ENCODE peak calls at places on chromosome 1, in ten cellular contexts. One of them, this sample, is unnamed.

GRCh38 chr1:84089470-84090261 is 54.4 kb upstream of the PRKACB start:
- DNase-seq in Peyer's patch: no peak
- DNase-seq in lower lobe of right lung: no peak
- DNase-seq in NB4: no peak
- DNase-seq in cardiac muscle cell: peak
- DNase-seq in uterus: no peak
- DNase-seq in esophagus squamous epithelium: no peak
- DNase-seq in adrenal gland: no peak
- DNase-seq in fibroblast of lung: peak
- DNase-seq in BJ: no peak
- DNase-seq in this sample: no peak

GRCh38 chr1:24901791-24902470 is 28.1 kb downstream of the RUNX3 start:
- DNase-seq in lower lobe of right lung: peak
- DNase-seq in cardiac muscle cell: no peak
- DNase-seq in NB4: no peak
- DNase-seq in BJ: no peak
- DNase-seq in esophagus squamous epithelium: no peak
- DNase-seq in Peyer's patch: no peak
- DNase-seq in uterus: peak
- DNase-seq in adrenal gland: no peak
- DNase-seq in fibroblast of lung: no peak
- DNase-seq in this sample: no peak

GRCh38 chr1:226309398-226310122 is 596 bp upstream of the LIN9 start:
- DNase-seq in fibroblast of lung: peak
- DNase-seq in BJ: no peak
- DNase-seq in Peyer's patch: no peak
- DNase-seq in cardiac muscle cell: peak
- DNase-seq in lower lobe of right lung: peak
- DNase-seq in uterus: no peak
- DNase-seq in NB4: no peak
- DNase-seq in esophagus squamous epithelium: no peak
- DNase-seq in adrenal gland: peak
- DNase-seq in this sample: no peak

GRCh38 chr1:213947200-213947775 is 40.5 kb upstream of the PROX1 start:
- DNase-seq in Peyer's patch: no peak
- DNase-seq in adrenal gland: no peak
- DNase-seq in esophagus squamous epithelium: no peak
- DNase-seq in BJ: no peak
- DNase-seq in uterus: no peak
- DNase-seq in lower lobe of right lung: no peak
- DNase-seq in fibroblast of lung: no peak
- DNase-seq in NB4: no peak
- DNase-seq in cardiac muscle cell: no peak
- DNase-seq in this sample: no peak

GRCh38 chr1:6991271-6991670 is 206.0 kb downstream of the CAMTA1 start:
- DNase-seq in NB4: no peak
- DNase-seq in uterus: no peak
- DNase-seq in esophagus squamous epithelium: no peak
- DNase-seq in lower lobe of right lung: no peak
- DNase-seq in cardiac muscle cell: peak
- DNase-seq in fibroblast of lung: peak
- DNase-seq in adrenal gland: no peak
- DNase-seq in BJ: no peak
- DNase-seq in Peyer's patch: no peak
- DNase-seq in this sample: peak

GRCh38 chr1:46300673-46301405 is 2.6 kb downstream of the LRRC41 start:
- DNase-seq in fibroblast of lung: peak
- DNase-seq in adrenal gland: peak
- DNase-seq in cardiac muscle cell: peak
- DNase-seq in uterus: no peak
- DNase-seq in Peyer's patch: no peak
- DNase-seq in NB4: peak
- DNase-seq in lower lobe of right lung: no peak
- DNase-seq in esophagus squamous epithelium: no peak
- DNase-seq in BJ: no peak
- DNase-seq in this sample: no peak

GRCh38 chr1:25001125-25001915 is 71.2 kb upstream of the RUNX3 start:
- DNase-seq in adrenal gland: no peak
- DNase-seq in uterus: no peak
- DNase-seq in lower lobe of right lung: no peak
- DNase-seq in esophagus squamous epithelium: no peak
- DNase-seq in fibroblast of lung: no peak
- DNase-seq in NB4: peak
- DNase-seq in cardiac muscle cell: no peak
- DNase-seq in Peyer's patch: no peak
- DNase-seq in BJ: no peak
- DNase-seq in this sample: no peak

GRCh38 chr1:96473791-96474452 is 247.7 kb upstream of the PTBP2 start:
- DNase-seq in cardiac muscle cell: peak
- DNase-seq in BJ: no peak
- DNase-seq in esophagus squamous epithelium: no peak
- DNase-seq in lower lobe of right lung: no peak
- DNase-seq in NB4: no peak
- DNase-seq in adrenal gland: no peak
- DNase-seq in fibroblast of lung: peak
- DNase-seq in uterus: no peak
- DNase-seq in Peyer's patch: no peak
- DNase-seq in this sample: peak

GRCh38 chr1:201153474-201154388 is 543 bp downstream of the TMEM9 start:
- DNase-seq in esophagus squamous epithelium: no peak
- DNase-seq in lower lobe of right lung: no peak
- DNase-seq in fibroblast of lung: peak
- DNase-seq in adrenal gland: no peak
- DNase-seq in Peyer's patch: no peak
- DNase-seq in BJ: no peak
- DNase-seq in cardiac muscle cell: no peak
- DNase-seq in uterus: no peak
- DNase-seq in NB4: no peak
- DNase-seq in this sample: no peak

GRCh38 chr1:26784023-26784871 is 3.5 kb upstream of the PIGV start:
- DNase-seq in Peyer's patch: no peak
- DNase-seq in BJ: no peak
- DNase-seq in esophagus squamous epithelium: no peak
- DNase-seq in NB4: peak
- DNase-seq in fibroblast of lung: peak
- DNase-seq in cardiac muscle cell: peak
- DNase-seq in adrenal gland: peak
- DNase-seq in uterus: peak
- DNase-seq in lower lobe of right lung: peak
- DNase-seq in this sample: no peak

DNA sequence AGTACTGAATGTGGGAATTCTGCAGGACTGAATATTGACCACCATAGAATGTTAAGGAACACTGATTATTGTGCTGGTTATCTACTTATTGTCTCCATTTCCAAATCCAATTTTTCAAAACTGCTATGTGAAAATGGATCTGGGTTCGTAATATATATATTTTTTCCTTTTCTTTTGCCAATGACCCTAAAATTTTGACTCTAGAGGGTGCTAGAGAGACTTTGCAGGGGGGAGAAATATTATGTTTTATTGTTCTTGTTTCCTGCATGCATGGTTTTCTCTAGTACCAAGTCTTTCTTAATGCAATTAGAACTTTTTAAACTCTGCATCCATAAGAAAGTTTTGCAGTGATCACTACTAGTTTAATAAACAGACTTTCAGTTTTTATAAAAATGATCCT is 1256.9 kb downstream of the BRINP3 start:
- DNase-seq in uterus: no peak
- DNase-seq in cardiac muscle cell: no peak
- DNase-seq in esophagus squamous epithelium: no peak
- DNase-seq in Peyer's patch: no peak
- DNase-seq in BJ: no peak
- DNase-seq in adrenal gland: no peak
- DNase-seq in lower lobe of right lung: no peak
- DNase-seq in fibroblast of lung: no peak
- DNase-seq in NB4: peak
- DNase-seq in this sample: no peak
- TF ChIP-seq CTCF in uterus: no peak
- TF ChIP-seq CTCF in cardiac muscle cell: peak
- TF ChIP-seq CTCF in esophagus squamous epithelium: no peak
- TF ChIP-seq CTCF in Peyer's patch: no peak
- TF ChIP-seq CTCF in BJ: no peak
- TF ChIP-seq CTCF in adrenal gland: no peak
- TF ChIP-seq CTCF in lower lobe of right lung: no peak
- TF ChIP-seq CTCF in fibroblast of lung: no peak
- TF ChIP-seq CTCF in NB4: peak
- TF ChIP-seq CTCF in this sample: no peak

GRCh38 chr1:53943090-53943489 is 2.4 kb downstream of the IFT25 start:
- DNase-seq in adrenal gland: no peak
- DNase-seq in uterus: no peak
- DNase-seq in BJ: no peak
- DNase-seq in NB4: no peak
- DNase-seq in Peyer's patch: no peak
- DNase-seq in fibroblast of lung: no peak
- DNase-seq in lower lobe of right lung: no peak
- DNase-seq in cardiac muscle cell: no peak
- DNase-seq in esophagus squamous epithelium: no peak
- DNase-seq in this sample: no peak

GRCh38 chr1:53943490-53944043 is 1.9 kb downstream of the IFT25 start:
- DNase-seq in adrenal gland: no peak
- DNase-seq in NB4: no peak
- DNase-seq in BJ: no peak
- DNase-seq in esophagus squamous epithelium: no peak
- DNase-seq in uterus: no peak
- DNase-seq in fibroblast of lung: no peak
- DNase-seq in cardiac muscle cell: no peak
- DNase-seq in lower lobe of right lung: no peak
- DNase-seq in Peyer's patch: no peak
- DNase-seq in this sample: no peak

GRCh38 chr1:53945433-53946251 is at the start of gene IFT25:
- DNase-seq in fibroblast of lung: peak
- DNase-seq in adrenal gland: peak
- DNase-seq in BJ: peak
- DNase-seq in cardiac muscle cell: peak
- DNase-seq in lower lobe of right lung: peak
- DNase-seq in uterus: peak
- DNase-seq in NB4: peak
- DNase-seq in esophagus squamous epithelium: peak
- DNase-seq in Peyer's patch: peak
- DNase-seq in this sample: peak

GRCh38 chr1:53945183-53945432 is 391 bp downstream of the IFT25 start:
- DNase-seq in fibroblast of lung: no peak
- DNase-seq in uterus: no peak
- DNase-seq in BJ: no peak
- DNase-seq in lower lobe of right lung: no peak
- DNase-seq in cardiac muscle cell: no peak
- DNase-seq in NB4: no peak
- DNase-seq in esophagus squamous epithelium: no peak
- DNase-seq in adrenal gland: no peak
- DNase-seq in Peyer's patch: no peak
- DNase-seq in this sample: no peak

DNA sequence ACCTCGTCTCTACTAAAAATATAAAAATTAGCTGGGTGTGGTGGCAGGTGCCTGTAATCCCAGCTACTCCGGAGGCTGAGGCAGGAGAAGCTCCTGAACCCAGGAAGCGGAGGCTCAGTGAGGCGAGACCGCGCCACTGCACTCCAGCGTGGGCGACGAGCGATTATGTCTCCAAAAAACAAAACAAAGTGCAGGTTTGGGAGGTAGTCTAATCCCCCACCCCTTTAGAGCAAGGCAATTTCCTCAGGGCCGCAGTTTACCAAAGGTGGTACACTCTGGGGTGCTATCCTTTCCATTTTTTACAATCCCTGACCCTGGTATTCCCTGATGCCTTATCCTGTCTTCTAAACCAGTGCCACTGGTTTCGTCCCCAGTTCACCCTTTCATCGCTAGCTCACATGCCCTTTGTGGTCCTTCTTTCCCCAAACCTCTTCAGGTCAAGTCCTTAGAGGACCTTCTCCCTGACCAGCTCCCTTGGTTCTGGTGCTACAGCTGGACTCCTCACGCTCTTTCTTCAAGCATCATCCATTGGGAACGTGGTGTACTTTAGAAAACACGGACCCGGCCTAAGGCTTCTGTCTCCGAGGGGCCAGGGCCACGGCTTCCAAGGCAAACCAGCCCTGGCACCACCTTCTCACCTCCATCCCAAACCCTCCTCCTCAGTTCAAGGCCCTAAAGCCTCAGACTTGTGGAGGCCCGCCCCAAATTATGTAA is 873 bp downstream of the IFT25 start:
- DNase-seq in fibroblast of lung: no peak
- DNase-seq in BJ: no peak
- DNase-seq in cardiac muscle cell: peak
- DNase-seq in lower lobe of right lung: no peak
- DNase-seq in uterus: no peak
- DNase-seq in esophagus squamous epithelium: no peak
- DNase-seq in NB4: no peak
- DNase-seq in adrenal gland: no peak
- DNase-seq in Peyer's patch: no peak
- DNase-seq in this sample: no peak
- H3K4me3 ChIP-seq in fibroblast of lung: peak
- H3K4me3 ChIP-seq in BJ: peak
- H3K4me3 ChIP-seq in cardiac muscle cell: peak
- H3K4me3 ChIP-seq in lower lobe of right lung: peak
- H3K4me3 ChIP-seq in uterus: peak
- H3K4me3 ChIP-seq in esophagus squamous epithelium: peak
- H3K4me3 ChIP-seq in NB4: peak
- H3K4me3 ChIP-seq in adrenal gland: peak
- H3K4me3 ChIP-seq in Peyer's patch: peak
- H3K4me3 ChIP-seq in this sample: peak

GRCh38 chr1:145849356-145850165 is 4.1 kb downstream of the NUDT17 start:
- DNase-seq in uterus: no peak
- DNase-seq in Peyer's patch: no peak
- DNase-seq in lower lobe of right lung: no peak
- DNase-seq in cardiac muscle cell: peak
- DNase-seq in adrenal gland: no peak
- DNase-seq in NB4: no peak
- DNase-seq in BJ: peak
- DNase-seq in fibroblast of lung: peak
- DNase-seq in esophagus squamous epithelium: no peak
- DNase-seq in this sample: no peak
- TF ChIP-seq CTCF in uterus: no peak
- TF ChIP-seq CTCF in Peyer's patch: no peak
- TF ChIP-seq CTCF in lower lobe of right lung: peak
- TF ChIP-seq CTCF in cardiac muscle cell: peak
- TF ChIP-seq CTCF in adrenal gland: no peak
- TF ChIP-seq CTCF in NB4: peak
- TF ChIP-seq CTCF in BJ: peak
- TF ChIP-seq CTCF in fibroblast of lung: peak
- TF ChIP-seq CTCF in esophagus squamous epithelium: no peak
- TF ChIP-seq CTCF in this sample: peak

DNA sequence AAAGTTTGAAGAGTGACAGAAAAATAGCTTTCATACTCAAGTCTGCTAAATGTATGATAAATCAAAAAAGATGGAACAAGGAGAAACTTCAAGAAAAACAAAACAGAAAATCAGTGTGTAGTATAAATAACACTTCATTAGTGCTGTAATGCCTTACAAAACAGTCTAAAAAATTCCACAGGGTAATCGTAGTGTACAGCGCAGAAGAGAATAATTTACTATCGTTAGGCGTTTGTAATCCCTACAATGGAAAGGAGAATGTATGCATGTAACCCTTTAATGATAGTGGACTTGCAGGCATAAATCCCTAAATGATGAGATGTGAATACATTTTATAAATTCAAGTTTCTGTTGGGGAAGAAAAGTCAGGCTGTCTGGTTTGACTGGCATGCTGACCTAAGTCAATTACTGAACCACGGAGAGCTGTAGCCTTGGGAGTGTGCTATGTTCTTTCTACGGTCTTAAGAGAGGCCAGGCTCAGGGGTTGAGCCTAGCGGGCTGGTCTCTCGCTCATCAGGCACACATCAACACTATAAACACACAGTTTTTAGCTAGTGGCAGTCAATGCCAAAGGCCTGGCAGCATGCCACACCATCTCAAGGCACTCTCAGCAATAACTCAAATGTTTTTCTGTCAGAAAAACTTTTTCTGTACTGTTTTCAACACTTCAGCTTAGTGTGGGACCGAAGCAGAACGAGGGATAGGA is 129.2 kb upstream of the MROH9 start:
- DNase-seq in lower lobe of right lung: no peak
- DNase-seq in NB4: no peak
- DNase-seq in BJ: no peak
- DNase-seq in uterus: no peak
- DNase-seq in adrenal gland: peak
- DNase-seq in cardiac muscle cell: peak
- DNase-seq in Peyer's patch: no peak
- DNase-seq in fibroblast of lung: no peak
- DNase-seq in esophagus squamous epithelium: no peak
- DNase-seq in this sample: no peak
- H3K4me3 ChIP-seq in lower lobe of right lung: no peak
- H3K4me3 ChIP-seq in NB4: no peak
- H3K4me3 ChIP-seq in BJ: no peak
- H3K4me3 ChIP-seq in uterus: no peak
- H3K4me3 ChIP-seq in adrenal gland: no peak
- H3K4me3 ChIP-seq in cardiac muscle cell: no peak
- H3K4me3 ChIP-seq in Peyer's patch: no peak
- H3K4me3 ChIP-seq in fibroblast of lung: no peak
- H3K4me3 ChIP-seq in esophagus squamous epithelium: no peak
- H3K4me3 ChIP-seq in this sample: no peak